ENCODE peak calls at places on chromosomes 6 and 20, in four cellular contexts. One of them, this sample, is unnamed.

GRCh38 chr6:3251462-3252314 is 7.1 kb upstream of the PSMG4 start:
- DNase-seq in fibroblast of mammary gland: peak; percentile 77
- DNase-seq in endothelial cell: peak; percentile 90
- DNase-seq in A673: peak; percentile 90
- DNase-seq in this sample: no peak

GRCh38 chr6:161166677-161167076 is 107.2 kb downstream of the AGPAT4 start:
- DNase-seq in fibroblast of mammary gland: no peak
- DNase-seq in endothelial cell: no peak
- DNase-seq in A673: no peak
- DNase-seq in this sample: no peak

GRCh38 chr6:89921197-89921596 is 26.9 kb downstream of the GJA10 start:
- DNase-seq in fibroblast of mammary gland: no peak
- DNase-seq in endothelial cell: no peak
- DNase-seq in A673: no peak
- DNase-seq in this sample: no peak

GRCh38 chr6:154668156-154668555 is 65.1 kb upstream of the SCAF8 start:
- DNase-seq in fibroblast of mammary gland: no peak
- DNase-seq in endothelial cell: no peak
- DNase-seq in A673: no peak
- DNase-seq in this sample: no peak

GRCh38 chr6:84967389-84967788 is 203.0 kb upstream of the TBX18 start:
- DNase-seq in fibroblast of mammary gland: peak; percentile 70
- DNase-seq in endothelial cell: peak; percentile 10
- DNase-seq in A673: peak; percentile 81
- DNase-seq in this sample: no peak

GRCh38 chr20:31712564-31713311 is 9.9 kb downstream of the BCL2L1 start:
- DNase-seq in fibroblast of mammary gland: peak; percentile 90
- DNase-seq in endothelial cell: no peak
- DNase-seq in A673: peak; percentile 74
- DNase-seq in this sample: no peak

GRCh38 chr20:43940518-43941225 is 26.0 kb downstream of the TOX2 start:
- DNase-seq in fibroblast of mammary gland: no peak
- DNase-seq in endothelial cell: no peak
- DNase-seq in A673: no peak
- DNase-seq in this sample: no peak

GRCh38 chr6:118808794-118809668 is 84.9 kb upstream of the ASF1A start:
- DNase-seq in fibroblast of mammary gland: no peak
- DNase-seq in endothelial cell: no peak
- DNase-seq in A673: no peak
- DNase-seq in this sample: no peak

GRCh38 chr20:59404749-59405148 is 104.3 kb downstream of the EDN3 start:
- DNase-seq in fibroblast of mammary gland: no peak
- DNase-seq in endothelial cell: no peak
- DNase-seq in A673: no peak
- DNase-seq in this sample: no peak

GRCh38 chr6:4348462-4349112 is 213.2 kb upstream of the ECI2 start:
- DNase-seq in fibroblast of mammary gland: peak; percentile 27
- DNase-seq in endothelial cell: no peak
- DNase-seq in A673: no peak
- DNase-seq in this sample: no peak

GRCh38 chr6:147204060-147204785 is at the start of gene STXBP5:
- DNase-seq in fibroblast of mammary gland: peak; percentile 39
- DNase-seq in endothelial cell: peak; percentile 64
- DNase-seq in A673: peak; percentile 55
- DNase-seq in this sample: no peak

GRCh38 chr20:62979310-62979709 is 26.8 kb downstream of the SLC17A9 start:
- DNase-seq in fibroblast of mammary gland: no peak
- DNase-seq in endothelial cell: no peak
- DNase-seq in A673: no peak
- DNase-seq in this sample: no peak
- TF ChIP-seq CTCF in fibroblast of mammary gland: no peak
- TF ChIP-seq CTCF in endothelial cell: no peak
- TF ChIP-seq CTCF in A673: no peak
- TF ChIP-seq CTCF in this sample: no peak

GRCh38 chr6:39026175-39026574 is 22.4 kb upstream of the GLP1R start:
- DNase-seq in fibroblast of mammary gland: no peak
- DNase-seq in endothelial cell: no peak
- DNase-seq in A673: no peak
- DNase-seq in this sample: no peak

DNA sequence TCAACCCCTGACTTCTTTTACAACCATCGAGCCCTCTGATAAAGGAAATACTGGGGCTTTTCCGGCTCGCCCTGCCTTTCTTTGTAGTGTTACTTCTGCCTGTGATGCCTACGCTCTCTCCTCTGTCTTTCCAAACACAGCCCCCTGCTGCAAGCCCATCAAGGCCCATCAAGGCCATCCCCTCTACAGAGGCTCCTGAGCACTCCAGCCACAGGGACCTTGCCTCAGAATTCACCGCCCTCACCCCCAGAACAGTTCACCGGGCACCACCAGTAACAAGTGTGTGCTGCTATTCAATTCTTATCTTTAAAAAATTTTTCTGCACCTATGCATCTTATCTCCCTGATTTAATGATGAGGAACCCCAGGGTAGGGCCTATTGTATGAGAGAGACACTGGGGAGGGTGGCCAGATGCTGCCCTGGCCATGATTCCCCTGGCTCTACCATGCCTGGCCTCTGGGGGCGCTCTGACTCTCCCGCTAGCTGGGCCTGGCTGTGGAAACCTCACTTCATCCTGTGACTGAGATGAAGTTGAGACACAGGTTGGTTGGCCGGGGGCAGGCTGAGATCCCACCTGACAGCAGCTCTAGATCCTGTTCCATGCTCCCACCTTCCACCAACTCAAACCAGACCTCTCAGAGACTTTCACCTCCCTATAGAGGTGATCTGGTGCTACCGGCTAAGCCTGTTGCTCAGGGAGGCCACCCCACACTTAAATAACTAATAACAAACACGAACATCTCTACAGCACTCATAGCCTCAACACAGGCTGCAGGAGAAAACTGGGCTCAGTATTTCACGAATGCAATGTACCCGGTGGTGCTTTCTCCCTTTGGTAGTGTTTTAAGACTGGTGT is 19.2 kb upstream of the GLP1R start:
- DNase-seq in fibroblast of mammary gland: peak; percentile 3
- DNase-seq in endothelial cell: peak; percentile 72
- DNase-seq in A673: peak; percentile 35
- DNase-seq in this sample: no peak
- TF ChIP-seq CTCF in fibroblast of mammary gland: peak; percentile 62
- TF ChIP-seq CTCF in endothelial cell: peak; percentile 81
- TF ChIP-seq CTCF in A673: peak; percentile 87
- TF ChIP-seq CTCF in this sample: peak; percentile 73

GRCh38 chr20:1533059-1533458 is 24.4 kb downstream of the SIRPD start:
- DNase-seq in fibroblast of mammary gland: peak; percentile 12
- DNase-seq in endothelial cell: no peak
- DNase-seq in A673: no peak
- DNase-seq in this sample: no peak
- TF ChIP-seq CTCF in fibroblast of mammary gland: no peak
- TF ChIP-seq CTCF in endothelial cell: no peak
- TF ChIP-seq CTCF in A673: peak; percentile 20
- TF ChIP-seq CTCF in this sample: no peak

GRCh38 chr6:82348130-82348529 is 15.5 kb upstream of the TPBG start:
- DNase-seq in fibroblast of mammary gland: no peak
- DNase-seq in endothelial cell: no peak
- DNase-seq in A673: peak; percentile 60
- DNase-seq in this sample: no peak
- TF ChIP-seq CTCF in fibroblast of mammary gland: no peak
- TF ChIP-seq CTCF in endothelial cell: no peak
- TF ChIP-seq CTCF in A673: peak; percentile 19
- TF ChIP-seq CTCF in this sample: peak; percentile 26

GRCh38 chr6:10412948-10413849 is 1.7 kb downstream of the TFAP2A start:
- DNase-seq in fibroblast of mammary gland: no peak
- DNase-seq in endothelial cell: no peak
- DNase-seq in A673: peak; percentile 55
- DNase-seq in this sample: no peak
- TF ChIP-seq CTCF in fibroblast of mammary gland: no peak
- TF ChIP-seq CTCF in endothelial cell: no peak
- TF ChIP-seq CTCF in A673: no peak
- TF ChIP-seq CTCF in this sample: peak; percentile 43

DNA sequence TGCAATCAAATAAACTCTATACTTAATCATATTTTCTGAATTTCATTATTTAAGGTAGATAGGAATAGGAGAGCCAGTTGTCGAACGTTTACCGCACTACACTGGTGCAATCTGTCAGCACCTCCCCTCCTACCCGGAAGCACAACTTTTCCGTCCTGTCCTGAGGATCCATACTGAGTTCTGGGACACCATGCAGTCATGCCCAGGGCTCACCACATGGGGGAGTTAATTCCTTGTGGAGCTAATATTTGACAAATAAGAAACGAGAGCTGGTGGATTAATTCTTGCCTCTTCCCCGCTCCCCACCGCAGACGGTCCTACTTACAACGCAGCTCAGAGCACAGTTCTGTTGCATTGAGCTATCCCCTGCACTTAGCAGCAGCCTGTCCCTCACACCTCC is 107.7 kb upstream of the RALGAPA2 start:
- DNase-seq in fibroblast of mammary gland: peak; percentile 5
- DNase-seq in endothelial cell: peak; percentile 52
- DNase-seq in A673: peak; percentile 68
- DNase-seq in this sample: no peak
- TF ChIP-seq CTCF in fibroblast of mammary gland: peak; percentile 32
- TF ChIP-seq CTCF in endothelial cell: peak; percentile 78
- TF ChIP-seq CTCF in A673: peak; percentile 63
- TF ChIP-seq CTCF in this sample: peak; percentile 53

GRCh38 chr20:33337119-33337518 is 54.1 kb downstream of the BPIFB1 start:
- DNase-seq in fibroblast of mammary gland: peak; percentile 2
- DNase-seq in endothelial cell: no peak
- DNase-seq in A673: no peak
- DNase-seq in this sample: no peak
- TF ChIP-seq CTCF in fibroblast of mammary gland: no peak
- TF ChIP-seq CTCF in endothelial cell: no peak
- TF ChIP-seq CTCF in A673: no peak
- TF ChIP-seq CTCF in this sample: no peak

DNA sequence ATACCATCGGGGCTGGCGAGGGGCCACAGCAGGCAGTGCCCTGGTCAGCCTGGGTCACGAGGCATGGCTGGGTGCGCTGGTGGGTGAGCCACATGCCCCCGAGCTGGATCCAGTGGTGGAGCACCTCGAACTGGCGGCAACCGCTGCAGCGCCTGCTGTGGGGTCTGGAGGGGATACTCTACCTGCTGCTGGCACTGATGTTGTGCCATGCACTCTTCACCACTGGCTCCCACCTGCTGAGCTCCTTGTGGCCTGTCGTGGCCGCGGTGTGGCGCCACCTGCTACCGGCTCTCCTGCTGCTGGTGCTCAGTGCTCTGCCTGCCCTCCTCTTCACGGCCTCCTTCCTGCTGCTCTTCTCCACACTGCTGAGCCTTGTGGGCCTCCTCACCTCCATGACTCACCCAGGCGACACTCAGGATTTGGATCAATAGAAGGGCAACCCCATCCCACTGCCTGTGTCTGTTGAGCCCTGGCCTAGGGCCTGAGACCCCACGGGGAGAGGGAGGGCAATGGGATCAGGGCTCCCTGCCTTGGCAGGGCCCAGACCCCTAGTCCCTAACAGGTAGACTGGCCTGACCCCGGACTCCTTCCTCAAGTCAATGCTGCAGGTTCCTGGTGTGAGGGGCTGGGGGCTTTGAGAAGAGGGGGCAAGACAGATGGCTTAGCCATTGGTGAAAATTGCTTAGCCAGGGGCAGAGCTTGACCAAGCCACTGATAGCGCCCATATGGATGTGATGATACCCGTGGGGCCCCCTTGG is 598 bp downstream of the TMEM239 start:
- DNase-seq in fibroblast of mammary gland: no peak
- DNase-seq in endothelial cell: no peak
- DNase-seq in A673: no peak
- DNase-seq in this sample: no peak
- TF ChIP-seq CTCF in fibroblast of mammary gland: no peak
- TF ChIP-seq CTCF in endothelial cell: no peak
- TF ChIP-seq CTCF in A673: no peak
- TF ChIP-seq CTCF in this sample: no peak

This sample was measured in chondrocyte.